ENCODE peak calls at places on chromosomes 7 and 10, in four cellular contexts. Z is hepatocyte, G is MM.1S, A is GM23338. P is an unnamed sample. For H3K9me2, the result is how much of the 10 kb centered on the place peaks cover.

GRCh38 chr10:73828166-73828565 is 16.8 kb upstream of the NDST2 start:
- DNase-seq in A (no peak), Z (no peak), G (no peak), P (no peak)

GRCh38 chr10:132915411-132915810 is 27.0 kb downstream of the CFAP46 start:
- DNase-seq in G (no peak), A (no peak), Z (no peak), P (no peak)

GRCh38 chr7:36115448-36116321 is 37.4 kb upstream of the EEPD1 start:
- DNase-seq in A (no peak), G (no peak), Z (peak), P (peak)

GRCh38 chr7:128112018-128112780 is 81.0 kb upstream of the LRRC4 start:
- DNase-seq in A (no peak), G (peak), Z (no peak), P (no peak)

GRCh38 chr7:111958889-111959288 is 247.3 kb downstream of the DOCK4 start:
- DNase-seq in G (no peak), A (no peak), Z (no peak), P (no peak)

GRCh38 chr10:132665946-132666732 is 119.8 kb downstream of the NKX6-2 start:
- DNase-seq in Z (no peak), A (no peak), G (no peak), P (peak)

GRCh38 chr7:69624842-69625637 is 26.8 kb downstream of the AUTS2 start:
- DNase-seq in A (peak), Z (no peak), G (no peak), P (no peak)

GRCh38 chr10:90148121-90148855 is 446.9 kb downstream of the KIF20B start:
- DNase-seq in G (peak), A (peak), Z (peak), P (peak)

GRCh38 chr10:85967594-85967993 is 399.0 kb downstream of the GRID1 start:
- DNase-seq in G (no peak), Z (no peak), A (no peak), P (peak)

GRCh38 chr10:31524458-31524857 is 205.4 kb downstream of the ZEB1 start:
- DNase-seq in Z (no peak), G (no peak), A (no peak), P (no peak)

GRCh38 chr10:12605580-12606405 is 256.4 kb downstream of the CAMK1D start:
- DNase-seq in A (no peak), G (peak), Z (peak), P (peak)

GRCh38 chr10:100355069-100355468 is 8.0 kb downstream of the SCD start:
- DNase-seq in Z (no peak), G (no peak), A (no peak), P (no peak)

GRCh38 chr10:104299031-104299904 is 30.3 kb downstream of the GSTO2 start:
- DNase-seq in A (no peak), Z (no peak), G (no peak), P (no peak)

GRCh38 chr10:104342941-104343411 is 4.7 kb upstream of the ITPRIP start:
- DNase-seq in Z (no peak), A (no peak), G (no peak), P (no peak)

GRCh38 chr7:75905785-75906604 is 9.0 kb upstream of the POR start:
- DNase-seq in Z (peak), G (no peak), A (peak), P (peak)

DNA sequence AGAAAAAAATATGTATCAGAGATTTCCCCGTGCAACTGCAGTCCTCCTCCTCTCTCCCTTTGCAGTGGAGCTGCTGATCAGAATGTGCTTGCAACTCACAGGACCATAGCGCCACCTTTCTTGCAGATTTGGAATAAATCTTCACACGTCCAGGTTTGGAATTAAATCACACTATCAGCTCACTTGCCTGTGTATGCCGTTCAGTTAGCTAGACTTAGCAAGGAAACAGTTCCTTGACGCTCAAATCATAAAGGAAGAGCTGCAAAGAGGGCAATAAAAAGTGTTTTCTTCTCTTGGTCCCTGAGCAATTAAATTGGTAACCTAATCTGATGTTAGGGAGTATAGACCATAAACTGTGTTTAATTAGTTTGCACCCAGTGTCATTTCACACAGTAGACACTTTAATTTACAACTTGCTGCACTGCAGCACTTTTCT is 77.4 kb downstream of the PON1 start:
- DNase-seq in G (peak), Z (peak), A (peak), P (peak)
- TF ChIP-seq CTCF in G (peak), Z (peak), A (peak), P (peak)

DNA sequence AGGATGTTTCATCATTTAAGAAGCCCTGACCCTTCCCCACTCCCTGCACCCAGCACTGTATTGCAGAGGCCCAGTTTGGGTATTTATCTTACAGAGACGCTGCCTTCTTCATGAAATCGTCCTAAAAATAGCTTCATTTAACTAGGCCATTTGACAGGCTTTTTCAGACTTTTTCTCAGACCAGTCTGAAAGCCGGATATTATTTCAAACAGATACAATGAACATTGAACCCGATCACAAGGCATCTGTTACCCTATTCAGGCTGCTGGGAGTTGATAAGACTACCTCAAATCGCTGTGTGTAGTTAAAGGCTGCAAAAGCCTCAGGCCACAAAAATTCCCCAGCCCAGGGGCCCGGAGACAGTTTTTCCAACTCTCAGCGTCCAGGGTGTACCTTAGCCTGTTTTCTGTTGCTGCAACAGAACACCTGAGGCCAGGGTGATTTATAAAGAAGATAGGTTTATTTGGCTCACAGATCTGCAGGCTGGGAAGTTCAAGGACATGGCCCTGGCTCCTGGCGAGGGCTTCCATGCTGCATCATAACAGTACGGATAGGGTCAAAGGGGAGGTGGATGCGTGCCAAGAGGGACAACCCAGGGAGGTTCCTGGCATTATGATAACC is 130.7 kb upstream of the SH2B2 start:
- DNase-seq in A (no peak), Z (no peak), G (no peak), P (no peak)
- H3K9me2 ChIP-seq in A (under half), Z (under half), G (under half), P (under half)

DNA sequence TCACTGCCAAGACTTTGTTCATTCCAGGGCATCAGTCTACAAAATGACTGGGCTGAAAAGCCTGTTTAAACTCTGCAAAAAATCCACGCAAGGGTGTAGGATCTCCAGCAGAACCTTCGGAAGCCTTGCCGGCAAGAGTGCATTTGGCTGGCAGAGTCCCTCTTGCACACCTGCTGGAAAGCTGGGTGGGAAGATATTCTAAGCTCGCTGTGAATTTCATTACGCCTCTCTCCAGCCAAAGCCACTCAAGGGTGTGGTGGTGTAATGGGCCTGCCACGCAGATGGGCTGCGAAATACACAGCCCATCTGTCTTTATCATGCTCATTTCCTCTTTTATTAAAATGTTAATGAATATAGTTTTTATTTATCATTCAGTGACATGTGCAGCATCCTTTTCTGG is 671.9 kb upstream of the FOXK1 start:
- DNase-seq in Z (no peak), A (no peak), G (no peak), P (no peak)
- TF ChIP-seq EZH2phosphoT487 in Z (no peak), A (no peak), G (no peak), P (no peak)

GRCh38 chr7:141710301-141710700 is 2.1 kb downstream of the WEE2 start:
- DNase-seq in G (no peak), A (no peak), Z (no peak), P (no peak)
- TF ChIP-seq CTCF in G (no peak), A (peak), Z (no peak), P (peak)

GRCh38 chr10:117431160-117431559 is 55.9 kb upstream of the PDZD8 start:
- DNase-seq in Z (no peak), G (no peak), A (no peak), P (peak)
- H3K9me2 ChIP-seq in Z (under half), G (under half), A (under half), P (under half)

GRCh38 chr7:126424985-126425384 is 827.8 kb downstream of the GRM8 start:
- DNase-seq in Z (no peak), G (no peak), A (no peak), P (no peak)

GRCh38 chr7:126426652-126427051 is 826.1 kb downstream of the GRM8 start:
- DNase-seq in Z (no peak), G (no peak), A (no peak), P (no peak)
- TF ChIP-seq EZH2phosphoT487 in Z (no peak), G (no peak), A (no peak), P (no peak)

GRCh38 chr10:5560844-5561703 is 36.3 kb downstream of the CALML3 start:
- DNase-seq in Z (no peak), A (no peak), G (no peak), P (no peak)
- TF ChIP-seq CTCF in Z (no peak), A (no peak), G (no peak), P (no peak)

GRCh38 chr10:79065853-79066252 is 2.9 kb upstream of the ZMIZ1 start:
- DNase-seq in A (no peak), Z (no peak), G (no peak), P (no peak)
- H3K9me2 ChIP-seq in A (under half), Z (under half), G (under half), P (under half)

DNA sequence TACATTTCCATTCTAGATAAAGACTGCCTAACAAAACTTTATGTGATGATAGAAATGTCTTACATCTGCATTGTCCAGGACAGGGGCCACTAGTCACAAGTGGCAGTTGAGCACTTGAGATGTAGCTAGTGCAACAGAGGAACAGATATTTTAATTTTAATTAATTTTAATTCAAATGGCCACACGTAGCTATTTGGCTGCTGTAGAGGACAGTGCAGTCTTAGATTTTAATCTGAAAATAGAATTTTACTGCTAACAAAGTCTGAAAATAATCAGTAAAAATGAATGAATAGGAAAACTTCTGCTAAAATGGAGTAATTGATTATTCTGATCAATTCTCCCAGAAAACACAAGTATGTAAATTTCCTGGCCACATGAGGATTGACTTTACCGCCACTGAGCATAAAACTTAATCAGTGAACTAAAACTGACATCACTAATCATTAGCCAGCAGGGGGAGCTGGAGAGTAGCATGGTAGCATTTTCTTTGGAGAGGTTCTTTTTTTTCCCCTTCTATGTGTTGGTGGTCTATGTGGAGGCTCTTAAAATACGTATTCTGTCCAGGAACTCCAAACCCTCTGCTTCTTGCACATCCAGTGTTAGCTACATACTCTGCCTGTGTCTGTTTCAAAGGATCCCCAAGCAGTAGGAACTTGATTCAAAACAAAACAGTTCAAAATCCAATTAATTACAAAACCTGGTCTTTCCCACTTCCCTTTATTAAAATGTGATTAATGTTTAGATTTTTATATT is 52.1 kb downstream of the TSPAN12 start:
- DNase-seq in A (peak), G (peak), Z (peak), P (peak)
- TF ChIP-seq EZH2phosphoT487 in A (no peak), G (no peak), Z (no peak), P (no peak)

P was measured in PC-3.